ENCODE peak calls at places on chromosomes 2 and 18, in five cellular contexts. One of them, this sample, is unnamed.

GRCh38 chr2:230097841-230098240 is 29.1 kb upstream of the SLC16A14 start:
- DNase-seq in OCI-LY7: no peak
- DNase-seq in stimulated activated CD4-positive, alpha-beta T cell treated with anti-CD3 and anti-CD28 coated beads, Interleukin-15, amount 100 ng/mL, for 1 hour: no peak
- DNase-seq in putamen: no peak
- DNase-seq in ELR: peak; percentile 68
- DNase-seq in this sample: peak; percentile 87

GRCh38 chr2:66426250-66427064 is 8.5 kb upstream of the MEIS1 start:
- DNase-seq in OCI-LY7: no peak
- DNase-seq in stimulated activated CD4-positive, alpha-beta T cell treated with anti-CD3 and anti-CD28 coated beads, Interleukin-15, amount 100 ng/mL, for 1 hour: no peak
- DNase-seq in putamen: no peak
- DNase-seq in ELR: no peak
- DNase-seq in this sample: no peak

GRCh38 chr2:20106746-20107145 is 55.3 kb upstream of the LAPTM4A start:
- DNase-seq in OCI-LY7: no peak
- DNase-seq in stimulated activated CD4-positive, alpha-beta T cell treated with anti-CD3 and anti-CD28 coated beads, Interleukin-15, amount 100 ng/mL, for 1 hour: peak; percentile 8
- DNase-seq in putamen: no peak
- DNase-seq in ELR: no peak
- DNase-seq in this sample: no peak

GRCh38 chr18:21000667-21001066 is 110.9 kb downstream of the ROCK1 start:
- DNase-seq in OCI-LY7: no peak
- DNase-seq in stimulated activated CD4-positive, alpha-beta T cell treated with anti-CD3 and anti-CD28 coated beads, Interleukin-15, amount 100 ng/mL, for 1 hour: no peak
- DNase-seq in putamen: no peak
- DNase-seq in ELR: peak; percentile 56
- DNase-seq in this sample: no peak

GRCh38 chr2:239234826-239235175 is 166.0 kb downstream of the HDAC4 start:
- DNase-seq in OCI-LY7: no peak
- DNase-seq in stimulated activated CD4-positive, alpha-beta T cell treated with anti-CD3 and anti-CD28 coated beads, Interleukin-15, amount 100 ng/mL, for 1 hour: no peak
- DNase-seq in putamen: no peak
- DNase-seq in ELR: no peak
- DNase-seq in this sample: no peak

GRCh38 chr2:106020032-106020431 is 174.1 kb downstream of the UXS1 start:
- DNase-seq in OCI-LY7: no peak
- DNase-seq in stimulated activated CD4-positive, alpha-beta T cell treated with anti-CD3 and anti-CD28 coated beads, Interleukin-15, amount 100 ng/mL, for 1 hour: no peak
- DNase-seq in putamen: no peak
- DNase-seq in ELR: no peak
- DNase-seq in this sample: no peak

GRCh38 chr2:207503234-207503633 is 26.5 kb upstream of the CREB1 start:
- DNase-seq in OCI-LY7: no peak
- DNase-seq in stimulated activated CD4-positive, alpha-beta T cell treated with anti-CD3 and anti-CD28 coated beads, Interleukin-15, amount 100 ng/mL, for 1 hour: no peak
- DNase-seq in putamen: no peak
- DNase-seq in ELR: no peak
- DNase-seq in this sample: no peak

GRCh38 chr2:68250196-68250595 is 2.1 kb downstream of the PPP3R1 start:
- DNase-seq in OCI-LY7: peak; percentile 5
- DNase-seq in stimulated activated CD4-positive, alpha-beta T cell treated with anti-CD3 and anti-CD28 coated beads, Interleukin-15, amount 100 ng/mL, for 1 hour: no peak
- DNase-seq in putamen: no peak
- DNase-seq in ELR: no peak
- DNase-seq in this sample: no peak

GRCh38 chr2:20682166-20682565 is 15.2 kb downstream of the GDF7 start:
- DNase-seq in OCI-LY7: no peak
- DNase-seq in stimulated activated CD4-positive, alpha-beta T cell treated with anti-CD3 and anti-CD28 coated beads, Interleukin-15, amount 100 ng/mL, for 1 hour: no peak
- DNase-seq in putamen: no peak
- DNase-seq in ELR: peak; percentile 29
- DNase-seq in this sample: no peak

GRCh38 chr2:112121682-112122254 is 16.4 kb upstream of the FBLN7 start:
- DNase-seq in OCI-LY7: peak; percentile 57
- DNase-seq in stimulated activated CD4-positive, alpha-beta T cell treated with anti-CD3 and anti-CD28 coated beads, Interleukin-15, amount 100 ng/mL, for 1 hour: no peak
- DNase-seq in putamen: peak; percentile 13
- DNase-seq in ELR: peak; percentile 68
- DNase-seq in this sample: peak; percentile 4

GRCh38 chr2:45353879-45354278 is 257.2 kb downstream of the SRBD1 start:
- DNase-seq in OCI-LY7: no peak
- DNase-seq in stimulated activated CD4-positive, alpha-beta T cell treated with anti-CD3 and anti-CD28 coated beads, Interleukin-15, amount 100 ng/mL, for 1 hour: no peak
- DNase-seq in putamen: no peak
- DNase-seq in ELR: peak; percentile 98
- DNase-seq in this sample: no peak

GRCh38 chr2:8090748-8091700 is 590.8 kb upstream of the ID2 start:
- DNase-seq in OCI-LY7: peak; percentile 21
- DNase-seq in stimulated activated CD4-positive, alpha-beta T cell treated with anti-CD3 and anti-CD28 coated beads, Interleukin-15, amount 100 ng/mL, for 1 hour: peak; percentile 28
- DNase-seq in putamen: no peak
- DNase-seq in ELR: peak; percentile 70
- DNase-seq in this sample: no peak

GRCh38 chr2:184780944-184781343 is 182.6 kb downstream of the ZNF804A start:
- DNase-seq in OCI-LY7: no peak
- DNase-seq in stimulated activated CD4-positive, alpha-beta T cell treated with anti-CD3 and anti-CD28 coated beads, Interleukin-15, amount 100 ng/mL, for 1 hour: no peak
- DNase-seq in putamen: no peak
- DNase-seq in ELR: peak; percentile 43
- DNase-seq in this sample: no peak

This sample was measured in LNCaP clone FGC.